ENCODE peak calls at places on chromosomes 16 and 17, in five cellular contexts. E, N, O, X and T are unnamed samples.
A peak's percentile ranks its signal among the peaks of the same experiment; 100 is the strongest.

GRCh38 chr17:64064331-64064730 is 43.9 kb upstream of the ICAM2 start:
- DNase-seq in E (no peak), N (no peak), O (no peak), X (no peak), T (no peak)

GRCh38 chr17:1776857-1777256 is 15.0 kb downstream of the SERPINF1 start:
- DNase-seq in E (no peak), N (no peak), O (no peak), X (no peak), T (no peak)

GRCh38 chr17:12789976-12790805 is 893 bp downstream of the ARHGAP44 start:
- DNase-seq in E (no peak), N (no peak), O (peak; percentile 25), X (no peak), T (no peak)

GRCh38 chr16:49661465-49662187 is 194.3 kb downstream of the ZNF423 start:
- DNase-seq in E (no peak), N (no peak), O (no peak), X (no peak), T (no peak)

GRCh38 chr16:84087461-84088151 is 29.1 kb downstream of the MBTPS1 start:
- DNase-seq in E (no peak), N (no peak), O (no peak), X (no peak), T (peak; percentile 56)

GRCh38 chr16:79316004-79316458 is 284.5 kb downstream of the MAF start:
- DNase-seq in E (no peak), N (no peak), O (no peak), X (no peak), T (no peak)

GRCh38 chr17:8067806-8068205 is 19.7 kb downstream of the ALOX12B start:
- DNase-seq in E (no peak), N (no peak), O (no peak), X (no peak), T (no peak)

GRCh38 chr17:78362671-78363070 is 2.8 kb upstream of the SOCS3 start:
- DNase-seq in E (no peak), N (no peak), O (no peak), X (no peak), T (no peak)

GRCh38 chr17:7403043-7403901 is 625 bp downstream of the TMEM256 start:
- DNase-seq in E (peak; percentile 25), N (no peak), O (peak; percentile 34), X (no peak), T (peak; percentile 69)

GRCh38 chr17:75693500-75694481 is 26.7 kb downstream of the SAP30BP start:
- DNase-seq in E (no peak), N (peak; percentile 69), O (no peak), X (no peak), T (no peak)

GRCh38 chr17:8046306-8046928 is 7.6 kb downstream of the ALOX15B start:
- DNase-seq in E (no peak), N (no peak), O (no peak), X (no peak), T (no peak)

GRCh38 chr17:5592382-5592781 is 8.1 kb upstream of the NLRP1 start:
- DNase-seq in E (no peak), N (peak; percentile 2), O (no peak), X (no peak), T (peak; percentile 52)

GRCh38 chr16:66507731-66508239 is 42.1 kb downstream of the TK2 start:
- DNase-seq in E (no peak), N (no peak), O (no peak), X (no peak), T (no peak)

GRCh38 chr16:8996891-8997290 is 33.2 kb upstream of the USP7 start:
- DNase-seq in E (no peak), N (no peak), O (no peak), X (no peak), T (peak; percentile 31)

GRCh38 chr17:76434870-76435269 is 18.1 kb downstream of the UBE2O start:
- DNase-seq in E (no peak), N (no peak), O (no peak), X (no peak), T (no peak)

GRCh38 chr17:70476368-70476767 is 307.0 kb downstream of the KCNJ2 start:
- DNase-seq in E (no peak), N (no peak), O (no peak), X (no peak), T (no peak)

GRCh38 chr17:7841309-7841621 is 7.2 kb downstream of the KDM6B start:
- DNase-seq in E (no peak), N (peak; percentile 25), O (no peak), X (no peak), T (no peak)

GRCh38 chr16:18969855-18970240 is 13.9 kb upstream of the TMC7 start:
- DNase-seq in E (no peak), N (no peak), O (no peak), X (no peak), T (no peak)

GRCh38 chr17:2416010-2416734 is 15.3 kb upstream of the MNT start:
- DNase-seq in E (peak; percentile 88), N (peak; percentile 37), O (peak; percentile 97), X (peak; percentile 60), T (peak; percentile 73)

GRCh38 chr16:89723279-89724250 is 2.2 kb downstream of the ZNF276 start:
- DNase-seq in E (peak; percentile 74), N (no peak), O (peak; percentile 62), X (no peak), T (no peak)

GRCh38 chr16:48903054-48903453 is 293.1 kb upstream of the N4BP1 start:
- DNase-seq in E (no peak), N (no peak), O (peak; percentile 10), X (no peak), T (no peak)

GRCh38 chr17:75834279-75834920 is 9.8 kb downstream of the UNC13D start:
- DNase-seq in E (no peak), N (no peak), O (no peak), X (no peak), T (no peak)

GRCh38 chr17:4509402-4509801 is 10.7 kb downstream of the SPNS2 start:
- DNase-seq in E (no peak), N (no peak), O (no peak), X (peak; percentile 19), T (peak; percentile 43)

GRCh38 chr16:23303685-23304084 is 1.6 kb downstream of the SCNN1B start:
- DNase-seq in E (no peak), N (no peak), O (no peak), X (no peak), T (no peak)